ENCODE peak calls at places on chromosomes 4 and X, in seven cellular contexts. Y, C, S, K, I, P and B are unnamed samples.
A peak's percentile ranks its signal among the peaks of the same experiment; 100 is the strongest.

GRCh38 chrX:130170752-130171445 is 863 bp upstream of the RAB33A start:
- DNase-seq in Y (peak; percentile 71), C (peak; percentile 31), S (peak; percentile 52), K (peak; percentile 72), I (peak; percentile 83), P (peak; percentile 58), B (no peak)

GRCh38 chr4:183971938-183972490 is 66.9 kb downstream of the STOX2 start:
- DNase-seq in Y (no peak), C (no peak), S (peak; percentile 66), K (no peak), I (no peak), P (no peak), B (no peak)

GRCh38 chr4:168519576-168519975 is 22.7 kb downstream of the PALLD start:
- DNase-seq in Y (no peak), C (no peak), S (no peak), K (no peak), I (no peak), P (no peak), B (no peak)

GRCh38 chr4:7424553-7425111 is 10.1 kb downstream of the PSAPL1 start:
- DNase-seq in Y (no peak), C (peak; percentile 19), S (no peak), K (no peak), I (no peak), P (no peak), B (no peak)

GRCh38 chr4:37795796-37796195 is 30.7 kb upstream of the PGM2 start:
- DNase-seq in Y (no peak), C (no peak), S (no peak), K (no peak), I (no peak), P (no peak), B (peak; percentile 23)

GRCh38 chr4:6703786-6704185 is 5.9 kb downstream of the MRFAP1L1 start:
- DNase-seq in Y (no peak), C (no peak), S (no peak), K (no peak), I (no peak), P (no peak), B (peak; percentile 43)

GRCh38 chr4:48490680-48491513 is 845 bp downstream of the ZAR1 start:
- DNase-seq in Y (no peak), C (no peak), S (no peak), K (no peak), I (no peak), P (no peak), B (no peak)

GRCh38 chr4:6573551-6573950 is 1.4 kb upstream of the MAN2B2 start:
- DNase-seq in Y (no peak), C (no peak), S (no peak), K (no peak), I (no peak), P (no peak), B (no peak)

GRCh38 chr4:126799971-126800722 is 832.6 kb upstream of the INTU start:
- DNase-seq in Y (no peak), C (no peak), S (no peak), K (no peak), I (peak; percentile 6), P (no peak), B (peak; percentile 32)

GRCh38 chr4:15396157-15396800 is 31.6 kb upstream of the C1QTNF7 start:
- DNase-seq in Y (peak; percentile 61), C (peak; percentile 32), S (peak; percentile 32), K (no peak), I (no peak), P (peak; percentile 34), B (peak; percentile 58)

GRCh38 chrX:72019487-72019886 is 108.8 kb downstream of the NHSL2 start:
- DNase-seq in Y (no peak), C (no peak), S (no peak), K (no peak), I (no peak), P (no peak), B (no peak)

GRCh38 chr4:38867478-38868054 is at the start of gene FAM114A1:
- DNase-seq in Y (no peak), C (peak; percentile 87), S (peak; percentile 88), K (peak; percentile 60), I (peak; percentile 24), P (peak; percentile 61), B (peak; percentile 79)

GRCh38 chr4:142361981-142362380 is 484.1 kb downstream of the INPP4B start:
- DNase-seq in Y (no peak), C (no peak), S (no peak), K (no peak), I (no peak), P (no peak), B (no peak)

GRCh38 chr4:38455092-38455855 is 208.7 kb upstream of the KLF3 start:
- DNase-seq in Y (no peak), C (no peak), S (no peak), K (no peak), I (no peak), P (no peak), B (no peak)

GRCh38 chr4:186599483-186599882 is 44.1 kb upstream of the MTNR1A start:
- DNase-seq in Y (no peak), C (no peak), S (no peak), K (no peak), I (no peak), P (no peak), B (no peak)

GRCh38 chr4:128565565-128566186 is 243.8 kb upstream of the JADE1 start:
- DNase-seq in Y (peak; percentile 33), C (peak; percentile 74), S (peak; percentile 51), K (peak; percentile 10), I (peak; percentile 6), P (peak; percentile 43), B (peak; percentile 60)

GRCh38 chrX:115409551-115409950 is 120.0 kb downstream of the LUZP4 start:
- DNase-seq in Y (no peak), C (no peak), S (no peak), K (no peak), I (no peak), P (no peak), B (no peak)

GRCh38 chrX:151929131-151929530 is 16.4 kb downstream of the MAGEA4 start:
- DNase-seq in Y (no peak), C (no peak), S (no peak), K (no peak), I (no peak), P (no peak), B (no peak)

GRCh38 chrX:27915617-27916016 is 65.6 kb downstream of the DCAF8L1 start:
- DNase-seq in Y (no peak), C (no peak), S (no peak), K (no peak), I (no peak), P (no peak), B (no peak)

GRCh38 chr4:55675196-55675793 is 39.2 kb upstream of the NMU start:
- DNase-seq in Y (no peak), C (no peak), S (no peak), K (no peak), I (no peak), P (no peak), B (peak; percentile 69)